ENCODE peak calls at places on chromosomes 12 and 14, in five cellular contexts. One of them, this sample, is unnamed.

GRCh38 chr14:73662439-73663056 is 17.8 kb downstream of the DNAL1 start:
- DNase-seq in progenitor cell of endocrine pancreas: no peak
- DNase-seq in adrenal gland: peak
- DNase-seq in transverse colon: no peak
- DNase-seq in cardiac muscle cell: no peak
- DNase-seq in this sample: no peak

GRCh38 chr14:64944861-64945260 is 2.3 kb upstream of the GPX2 start:
- DNase-seq in progenitor cell of endocrine pancreas: no peak
- DNase-seq in adrenal gland: no peak
- DNase-seq in transverse colon: no peak
- DNase-seq in cardiac muscle cell: no peak
- DNase-seq in this sample: no peak

GRCh38 chr14:51066576-51066975 is 28.3 kb downstream of the TRIM9 start:
- DNase-seq in progenitor cell of endocrine pancreas: no peak
- DNase-seq in adrenal gland: no peak
- DNase-seq in transverse colon: no peak
- DNase-seq in cardiac muscle cell: no peak
- DNase-seq in this sample: no peak

GRCh38 chr12:77433799-77434198 is 368.4 kb upstream of the E2F7 start:
- DNase-seq in progenitor cell of endocrine pancreas: no peak
- DNase-seq in adrenal gland: no peak
- DNase-seq in transverse colon: no peak
- DNase-seq in cardiac muscle cell: no peak
- DNase-seq in this sample: no peak

GRCh38 chr14:52391866-52392600 is 77.9 kb downstream of the PTGER2 start:
- DNase-seq in progenitor cell of endocrine pancreas: no peak
- DNase-seq in adrenal gland: no peak
- DNase-seq in transverse colon: no peak
- DNase-seq in cardiac muscle cell: no peak
- DNase-seq in this sample: no peak

GRCh38 chr12:107775093-107775721 is 703 bp downstream of the ASCL4 start:
- DNase-seq in progenitor cell of endocrine pancreas: peak
- DNase-seq in adrenal gland: no peak
- DNase-seq in transverse colon: no peak
- DNase-seq in cardiac muscle cell: peak
- DNase-seq in this sample: no peak

GRCh38 chr14:71203306-71203705 is 296.0 kb downstream of the PCNX1 start:
- DNase-seq in progenitor cell of endocrine pancreas: no peak
- DNase-seq in adrenal gland: no peak
- DNase-seq in transverse colon: no peak
- DNase-seq in cardiac muscle cell: no peak
- DNase-seq in this sample: no peak

GRCh38 chr12:26106347-26106746 is 18.5 kb downstream of the BHLHE41 start:
- DNase-seq in progenitor cell of endocrine pancreas: no peak
- DNase-seq in adrenal gland: no peak
- DNase-seq in transverse colon: no peak
- DNase-seq in cardiac muscle cell: no peak
- DNase-seq in this sample: no peak

GRCh38 chr12:31736472-31736871 is 7.7 kb upstream of the AMN1 start:
- DNase-seq in progenitor cell of endocrine pancreas: no peak
- DNase-seq in adrenal gland: peak
- DNase-seq in transverse colon: no peak
- DNase-seq in cardiac muscle cell: no peak
- DNase-seq in this sample: no peak

GRCh38 chr14:21917699-21918436 is 244.2 kb upstream of the OR4E1 start:
- DNase-seq in progenitor cell of endocrine pancreas: no peak
- DNase-seq in adrenal gland: peak
- DNase-seq in transverse colon: peak
- DNase-seq in cardiac muscle cell: peak
- DNase-seq in this sample: no peak

GRCh38 chr12:3098436-3098835 is 21.3 kb downstream of the TSPAN9 start:
- DNase-seq in progenitor cell of endocrine pancreas: no peak
- DNase-seq in adrenal gland: no peak
- DNase-seq in transverse colon: no peak
- DNase-seq in cardiac muscle cell: no peak
- DNase-seq in this sample: no peak

GRCh38 chr14:56846970-56847928 is 37.0 kb upstream of the OTX2 start:
- DNase-seq in progenitor cell of endocrine pancreas: no peak
- DNase-seq in adrenal gland: no peak
- DNase-seq in transverse colon: no peak
- DNase-seq in cardiac muscle cell: no peak
- DNase-seq in this sample: no peak

GRCh38 chr14:33768458-33768830 is 182.4 kb downstream of the EGLN3 start:
- DNase-seq in progenitor cell of endocrine pancreas: no peak
- DNase-seq in adrenal gland: no peak
- DNase-seq in transverse colon: no peak
- DNase-seq in cardiac muscle cell: no peak
- DNase-seq in this sample: no peak

GRCh38 chr12:47356129-47356622 is 276.4 kb upstream of the AMIGO2 start:
- DNase-seq in progenitor cell of endocrine pancreas: no peak
- DNase-seq in adrenal gland: no peak
- DNase-seq in transverse colon: no peak
- DNase-seq in cardiac muscle cell: no peak
- DNase-seq in this sample: no peak

GRCh38 chr14:60622920-60623263 is 26.4 kb downstream of the SIX1 start:
- DNase-seq in progenitor cell of endocrine pancreas: no peak
- DNase-seq in adrenal gland: no peak
- DNase-seq in transverse colon: no peak
- DNase-seq in cardiac muscle cell: no peak
- DNase-seq in this sample: no peak

GRCh38 chr12:104721065-104721458 is 237.0 kb downstream of the SLC41A2 start:
- DNase-seq in progenitor cell of endocrine pancreas: no peak
- DNase-seq in adrenal gland: no peak
- DNase-seq in transverse colon: no peak
- DNase-seq in cardiac muscle cell: no peak
- DNase-seq in this sample: no peak

GRCh38 chr12:84397846-84398245 is 514.8 kb downstream of the SLC6A15 start:
- DNase-seq in progenitor cell of endocrine pancreas: no peak
- DNase-seq in adrenal gland: no peak
- DNase-seq in transverse colon: no peak
- DNase-seq in cardiac muscle cell: no peak
- DNase-seq in this sample: no peak

GRCh38 chr12:84397279-84397678 is 515.3 kb downstream of the SLC6A15 start:
- DNase-seq in progenitor cell of endocrine pancreas: no peak
- DNase-seq in adrenal gland: no peak
- DNase-seq in transverse colon: no peak
- DNase-seq in cardiac muscle cell: no peak
- DNase-seq in this sample: no peak
- TF ChIP-seq CTCF in progenitor cell of endocrine pancreas: peak
- TF ChIP-seq CTCF in adrenal gland: no peak
- TF ChIP-seq CTCF in transverse colon: peak
- TF ChIP-seq CTCF in cardiac muscle cell: peak
- TF ChIP-seq CTCF in this sample: peak

GRCh38 chr14:106208794-106209193 is 682.4 kb downstream of the TMEM121 start:
- DNase-seq in progenitor cell of endocrine pancreas: no peak
- DNase-seq in adrenal gland: no peak
- DNase-seq in transverse colon: no peak
- DNase-seq in cardiac muscle cell: no peak
- DNase-seq in this sample: no peak

GRCh38 chr14:106209745-106210144 is 683.4 kb downstream of the TMEM121 start:
- DNase-seq in progenitor cell of endocrine pancreas: no peak
- DNase-seq in adrenal gland: no peak
- DNase-seq in transverse colon: no peak
- DNase-seq in cardiac muscle cell: no peak
- DNase-seq in this sample: no peak

GRCh38 chr14:106207316-106207715 is 680.9 kb downstream of the TMEM121 start:
- DNase-seq in progenitor cell of endocrine pancreas: no peak
- DNase-seq in adrenal gland: no peak
- DNase-seq in transverse colon: no peak
- DNase-seq in cardiac muscle cell: no peak
- DNase-seq in this sample: no peak

GRCh38 chr14:106211489-106211888 is 685.1 kb downstream of the TMEM121 start:
- DNase-seq in progenitor cell of endocrine pancreas: no peak
- DNase-seq in adrenal gland: no peak
- DNase-seq in transverse colon: no peak
- DNase-seq in cardiac muscle cell: no peak
- DNase-seq in this sample: no peak

GRCh38 chr14:106210650-106211049 is 684.3 kb downstream of the TMEM121 start:
- DNase-seq in progenitor cell of endocrine pancreas: no peak
- DNase-seq in adrenal gland: peak
- DNase-seq in transverse colon: no peak
- DNase-seq in cardiac muscle cell: no peak
- DNase-seq in this sample: no peak
- TF ChIP-seq CTCF in progenitor cell of endocrine pancreas: no peak
- TF ChIP-seq CTCF in adrenal gland: no peak
- TF ChIP-seq CTCF in transverse colon: no peak
- TF ChIP-seq CTCF in cardiac muscle cell: no peak
- TF ChIP-seq CTCF in this sample: no peak

GRCh38 chr12:40762072-40762471 is 69.8 kb downstream of the CNTN1 start:
- DNase-seq in progenitor cell of endocrine pancreas: no peak
- DNase-seq in adrenal gland: no peak
- DNase-seq in transverse colon: no peak
- DNase-seq in cardiac muscle cell: no peak
- DNase-seq in this sample: no peak
- TF ChIP-seq CTCF in progenitor cell of endocrine pancreas: no peak
- TF ChIP-seq CTCF in adrenal gland: no peak
- TF ChIP-seq CTCF in transverse colon: no peak
- TF ChIP-seq CTCF in cardiac muscle cell: no peak
- TF ChIP-seq CTCF in this sample: no peak

DNA sequence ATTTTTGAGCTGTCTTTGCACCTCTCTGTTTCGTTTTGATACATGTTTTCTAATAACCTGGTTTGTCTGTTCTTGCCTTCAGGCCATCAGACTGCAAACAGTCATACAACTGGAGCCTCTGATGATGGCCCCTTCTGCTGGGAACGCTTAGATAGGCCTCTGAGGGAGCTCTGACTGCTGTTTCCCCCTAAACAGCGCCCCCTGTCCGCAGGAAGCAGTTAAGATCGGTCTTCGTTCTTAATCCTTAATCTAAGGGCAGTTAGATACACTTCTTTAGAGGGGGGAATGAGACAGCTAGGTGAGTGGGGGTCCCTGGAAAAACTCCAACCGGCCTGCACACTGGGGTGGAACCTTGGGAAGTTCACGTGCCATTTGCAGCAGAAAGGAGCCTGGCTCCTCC is 1338.8 kb upstream of the SEL1L start:
- DNase-seq in progenitor cell of endocrine pancreas: no peak
- DNase-seq in adrenal gland: no peak
- DNase-seq in transverse colon: no peak
- DNase-seq in cardiac muscle cell: no peak
- DNase-seq in this sample: no peak
- TF ChIP-seq CTCF in progenitor cell of endocrine pancreas: peak
- TF ChIP-seq CTCF in adrenal gland: no peak
- TF ChIP-seq CTCF in transverse colon: no peak
- TF ChIP-seq CTCF in cardiac muscle cell: peak
- TF ChIP-seq CTCF in this sample: peak

DNA sequence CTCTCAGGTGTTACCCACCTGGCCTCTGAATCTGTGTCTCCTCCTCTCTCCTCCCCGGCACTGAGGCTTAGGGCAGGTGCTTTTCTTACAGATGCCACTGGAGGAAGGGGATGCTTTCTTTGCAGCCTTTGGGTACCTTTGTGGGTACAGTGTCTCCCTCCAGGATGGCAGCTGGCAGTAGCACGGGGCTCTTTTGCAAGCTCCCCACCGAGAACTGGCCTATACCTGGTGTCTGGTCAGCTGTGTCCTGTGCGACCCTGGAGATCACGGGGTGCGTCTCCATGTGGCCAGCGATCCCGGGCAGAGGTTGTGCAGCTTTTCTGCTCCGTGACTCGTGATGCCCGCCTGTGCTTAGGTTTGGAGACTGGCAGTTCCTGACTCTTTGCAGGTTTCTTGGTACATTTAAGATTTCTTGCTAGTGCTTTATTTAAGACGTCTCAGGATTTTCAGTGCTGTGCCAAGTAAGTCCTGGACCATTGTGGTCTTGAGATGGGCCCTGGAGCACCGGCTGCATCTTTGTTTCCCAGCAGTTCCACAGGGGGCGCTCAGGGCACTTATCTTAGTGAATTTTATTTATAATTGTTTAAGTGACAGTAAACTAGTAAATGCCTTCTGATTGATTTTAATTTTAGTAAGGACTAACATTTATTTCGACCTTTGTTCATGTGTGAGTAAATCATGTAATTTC is 68.9 kb downstream of the DDX51 start:
- DNase-seq in progenitor cell of endocrine pancreas: no peak
- DNase-seq in adrenal gland: no peak
- DNase-seq in transverse colon: no peak
- DNase-seq in cardiac muscle cell: no peak
- DNase-seq in this sample: no peak
- TF ChIP-seq CTCF in progenitor cell of endocrine pancreas: peak
- TF ChIP-seq CTCF in adrenal gland: no peak
- TF ChIP-seq CTCF in transverse colon: no peak
- TF ChIP-seq CTCF in cardiac muscle cell: peak
- TF ChIP-seq CTCF in this sample: peak

DNA sequence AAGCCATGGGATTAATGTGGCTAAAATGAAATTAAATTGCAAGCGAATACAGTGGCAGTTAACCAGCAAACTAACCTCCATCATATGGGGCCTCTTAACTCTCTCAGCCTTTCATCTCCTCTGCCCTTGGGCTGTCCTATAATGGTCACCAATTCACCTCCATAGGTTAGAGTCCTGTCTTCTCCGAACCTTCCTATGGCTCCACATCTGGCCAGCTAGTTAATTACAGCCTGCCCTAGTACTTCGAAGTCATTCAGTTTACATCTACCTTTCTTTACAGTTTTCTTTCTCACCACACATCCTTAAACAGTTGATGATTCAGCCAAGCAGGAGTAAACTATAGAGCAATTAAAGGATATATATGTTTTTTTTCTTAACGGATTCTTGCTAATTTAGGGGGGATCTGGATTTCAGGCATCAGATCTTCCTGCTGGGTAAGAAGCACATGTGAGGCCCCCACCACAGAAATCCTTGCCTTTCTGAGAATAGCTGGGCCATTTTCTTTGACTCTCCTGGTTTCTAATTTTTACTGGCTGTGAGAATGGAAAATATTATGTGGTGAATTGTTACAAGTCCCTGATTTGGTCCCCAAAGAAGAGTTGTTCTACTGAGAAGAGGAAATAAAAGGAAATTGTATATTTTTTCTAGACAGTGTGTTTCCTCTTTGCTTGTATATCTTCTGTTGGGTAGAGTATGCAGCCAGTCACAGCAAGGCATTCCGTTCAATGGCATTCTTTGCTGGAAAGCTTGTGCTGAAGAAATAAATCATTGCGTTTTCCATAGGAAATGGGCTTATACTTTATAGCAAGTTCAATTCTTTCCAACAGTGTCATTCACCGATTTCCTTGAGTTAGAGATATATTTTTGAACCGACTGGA is 16.7 kb downstream of the HMGA2 start:
- DNase-seq in progenitor cell of endocrine pancreas: no peak
- DNase-seq in adrenal gland: no peak
- DNase-seq in transverse colon: no peak
- DNase-seq in cardiac muscle cell: no peak
- DNase-seq in this sample: no peak
- TF ChIP-seq CTCF in progenitor cell of endocrine pancreas: no peak
- TF ChIP-seq CTCF in adrenal gland: no peak
- TF ChIP-seq CTCF in transverse colon: no peak
- TF ChIP-seq CTCF in cardiac muscle cell: no peak
- TF ChIP-seq CTCF in this sample: no peak

This sample was measured in osteocyte.